ENCODE peak calls at places on chromosomes 11 and 22, in six cellular contexts. One of them, this sample, is unnamed.

GRCh38 chr11:114171257-114172054 is 111.9 kb downstream of the ZBTB16 start:
- DNase-seq in spleen: peak
- DNase-seq in A673: no peak
- DNase-seq in PC-3: no peak
- DNase-seq in transverse colon: peak
- DNase-seq in psoas muscle: peak
- DNase-seq in this sample: no peak

GRCh38 chr11:8258771-8259170 is 4.9 kb downstream of the LMO1 start:
- DNase-seq in PC-3: peak
- DNase-seq in A673: no peak
- DNase-seq in transverse colon: no peak
- DNase-seq in psoas muscle: no peak
- DNase-seq in spleen: peak
- DNase-seq in this sample: no peak

GRCh38 chr22:25402160-25402500 is 162.3 kb upstream of the GRK3 start:
- DNase-seq in psoas muscle: no peak
- DNase-seq in spleen: no peak
- DNase-seq in transverse colon: no peak
- DNase-seq in A673: no peak
- DNase-seq in PC-3: no peak
- DNase-seq in this sample: no peak

GRCh38 chr11:128476729-128477128 is 110.6 kb downstream of the ETS1 start:
- DNase-seq in psoas muscle: no peak
- DNase-seq in A673: no peak
- DNase-seq in transverse colon: no peak
- DNase-seq in PC-3: no peak
- DNase-seq in spleen: no peak
- DNase-seq in this sample: no peak

GRCh38 chr11:35784699-35785098 is 122.1 kb downstream of the TRIM44 start:
- DNase-seq in A673: no peak
- DNase-seq in transverse colon: no peak
- DNase-seq in PC-3: no peak
- DNase-seq in psoas muscle: no peak
- DNase-seq in spleen: no peak
- DNase-seq in this sample: no peak

GRCh38 chr11:116610190-116610589 is 162.6 kb downstream of the BUD13 start:
- DNase-seq in spleen: no peak
- DNase-seq in transverse colon: no peak
- DNase-seq in A673: no peak
- DNase-seq in PC-3: no peak
- DNase-seq in psoas muscle: no peak
- DNase-seq in this sample: no peak

GRCh38 chr11:119421941-119422504 is 949 bp downstream of the THY1 start:
- DNase-seq in A673: peak
- DNase-seq in PC-3: no peak
- DNase-seq in transverse colon: no peak
- DNase-seq in spleen: no peak
- DNase-seq in psoas muscle: no peak
- DNase-seq in this sample: no peak

GRCh38 chr22:42621505-42622002 is 6.9 kb upstream of the POLDIP3 start:
- DNase-seq in psoas muscle: peak
- DNase-seq in A673: peak
- DNase-seq in PC-3: peak
- DNase-seq in spleen: peak
- DNase-seq in transverse colon: peak
- DNase-seq in this sample: no peak

GRCh38 chr11:131851951-131852350 is 481.5 kb downstream of the NTM start:
- DNase-seq in spleen: no peak
- DNase-seq in psoas muscle: no peak
- DNase-seq in PC-3: no peak
- DNase-seq in transverse colon: no peak
- DNase-seq in A673: no peak
- DNase-seq in this sample: no peak

GRCh38 chr11:19962053-19962794 is 198.1 kb downstream of the DBX1 start:
- DNase-seq in spleen: no peak
- DNase-seq in transverse colon: no peak
- DNase-seq in psoas muscle: no peak
- DNase-seq in PC-3: no peak
- DNase-seq in A673: no peak
- DNase-seq in this sample: no peak

GRCh38 chr11:17917556-17917955 is 95.3 kb downstream of the SERGEF start:
- DNase-seq in transverse colon: no peak
- DNase-seq in spleen: no peak
- DNase-seq in psoas muscle: no peak
- DNase-seq in A673: no peak
- DNase-seq in PC-3: no peak
- DNase-seq in this sample: no peak

GRCh38 chr11:78654071-78654470 is 79.4 kb upstream of the NARS2 start:
- DNase-seq in spleen: no peak
- DNase-seq in PC-3: no peak
- DNase-seq in A673: no peak
- DNase-seq in transverse colon: no peak
- DNase-seq in psoas muscle: no peak
- DNase-seq in this sample: no peak

GRCh38 chr11:112795896-112796686 is 165.1 kb upstream of the NCAM1 start:
- DNase-seq in PC-3: no peak
- DNase-seq in spleen: no peak
- DNase-seq in A673: no peak
- DNase-seq in psoas muscle: no peak
- DNase-seq in transverse colon: no peak
- DNase-seq in this sample: no peak

GRCh38 chr11:64643927-64644326 is 52.9 kb downstream of the SLC22A12 start:
- DNase-seq in transverse colon: no peak
- DNase-seq in psoas muscle: no peak
- DNase-seq in spleen: no peak
- DNase-seq in PC-3: no peak
- DNase-seq in A673: no peak
- DNase-seq in this sample: no peak

GRCh38 chr11:11860103-11860979 is 18.6 kb downstream of the USP47 start:
- DNase-seq in spleen: no peak
- DNase-seq in A673: no peak
- DNase-seq in transverse colon: no peak
- DNase-seq in psoas muscle: no peak
- DNase-seq in PC-3: peak
- DNase-seq in this sample: no peak

GRCh38 chr11:86069408-86070086 is 663 bp upstream of the PICALM start:
- DNase-seq in transverse colon: peak
- DNase-seq in spleen: no peak
- DNase-seq in PC-3: peak
- DNase-seq in psoas muscle: no peak
- DNase-seq in A673: peak
- DNase-seq in this sample: no peak

GRCh38 chr11:62883677-62884076 is 3.0 kb downstream of the SLC3A2 start:
- DNase-seq in PC-3: no peak
- DNase-seq in transverse colon: no peak
- DNase-seq in spleen: no peak
- DNase-seq in A673: no peak
- DNase-seq in psoas muscle: no peak
- DNase-seq in this sample: no peak

GRCh38 chr11:122910775-122911174 is 28.2 kb downstream of the JHY start:
- DNase-seq in spleen: no peak
- DNase-seq in A673: peak
- DNase-seq in transverse colon: no peak
- DNase-seq in PC-3: peak
- DNase-seq in psoas muscle: no peak
- DNase-seq in this sample: no peak

GRCh38 chr22:18136563-18137320 is 13.2 kb upstream of the USP18 start:
- DNase-seq in PC-3: no peak
- DNase-seq in psoas muscle: no peak
- DNase-seq in A673: no peak
- DNase-seq in spleen: no peak
- DNase-seq in transverse colon: no peak
- DNase-seq in this sample: no peak

GRCh38 chr11:92357344-92357743 is 132.7 kb downstream of the FAT3 start:
- DNase-seq in spleen: no peak
- DNase-seq in PC-3: peak
- DNase-seq in psoas muscle: no peak
- DNase-seq in transverse colon: no peak
- DNase-seq in A673: no peak
- DNase-seq in this sample: no peak

GRCh38 chr22:37258810-37259472 is 14.9 kb upstream of the RAC2 start:
- DNase-seq in PC-3: no peak
- DNase-seq in psoas muscle: no peak
- DNase-seq in spleen: peak
- DNase-seq in A673: peak
- DNase-seq in transverse colon: no peak
- DNase-seq in this sample: no peak
- H3K4me3 ChIP-seq in PC-3: no peak
- H3K4me3 ChIP-seq in psoas muscle: no peak
- H3K4me3 ChIP-seq in spleen: no peak
- H3K4me3 ChIP-seq in A673: no peak
- H3K4me3 ChIP-seq in transverse colon: no peak
- H3K4me3 ChIP-seq in this sample: no peak

GRCh38 chr11:554824-555499 is 5.6 kb downstream of the LMNTD2 start:
- DNase-seq in A673: peak
- DNase-seq in psoas muscle: peak
- DNase-seq in spleen: peak
- DNase-seq in transverse colon: peak
- DNase-seq in PC-3: peak
- DNase-seq in this sample: no peak
- TF ChIP-seq CTCF in A673: peak
- TF ChIP-seq CTCF in psoas muscle: peak
- TF ChIP-seq CTCF in spleen: peak
- TF ChIP-seq CTCF in transverse colon: peak
- TF ChIP-seq CTCF in PC-3: peak
- TF ChIP-seq CTCF in this sample: peak

GRCh38 chr11:82907376-82907775 is 5.8 kb downstream of the DDIAS start:
- DNase-seq in A673: no peak
- DNase-seq in PC-3: no peak
- DNase-seq in transverse colon: no peak
- DNase-seq in spleen: no peak
- DNase-seq in psoas muscle: no peak
- DNase-seq in this sample: no peak
- H3K27ac ChIP-seq in A673: peak
- H3K27ac ChIP-seq in PC-3: no peak
- H3K27ac ChIP-seq in transverse colon: no peak
- H3K27ac ChIP-seq in spleen: peak
- H3K27ac ChIP-seq in psoas muscle: no peak
- H3K27ac ChIP-seq in this sample: no peak

DNA sequence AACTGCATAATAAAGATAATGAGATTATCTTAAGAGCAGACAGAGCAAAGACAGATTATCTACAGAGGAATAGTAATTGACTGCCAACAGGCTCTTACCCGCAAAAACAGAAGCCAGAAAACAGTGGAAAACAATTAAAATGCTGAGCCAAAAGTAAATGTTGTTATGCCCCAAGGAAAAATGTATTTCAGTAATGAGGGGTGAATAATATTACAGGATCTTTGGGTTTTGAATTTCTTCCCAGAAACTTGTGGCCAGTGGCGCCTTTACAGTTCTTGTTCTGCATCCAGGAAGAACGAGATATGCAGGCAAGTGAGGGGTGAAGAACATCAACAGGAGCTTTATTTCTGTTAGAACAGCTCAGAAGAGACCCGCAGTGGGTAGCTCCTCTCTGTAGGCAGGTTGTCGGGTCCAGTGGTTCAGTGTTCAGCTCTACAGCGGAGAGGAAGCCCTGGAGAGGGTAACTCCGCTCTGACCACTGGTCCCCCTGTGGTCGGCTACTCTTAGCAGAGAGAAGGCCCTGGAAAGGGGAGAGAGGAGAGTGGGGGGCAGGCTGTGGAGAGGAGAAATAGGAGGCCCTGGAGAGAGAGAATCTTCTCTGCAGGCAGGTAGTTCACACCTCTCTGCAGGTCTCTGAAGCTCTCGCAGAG is 51.8 kb upstream of the SC5D start:
- DNase-seq in psoas muscle: no peak
- DNase-seq in PC-3: no peak
- DNase-seq in A673: peak
- DNase-seq in transverse colon: no peak
- DNase-seq in spleen: no peak
- DNase-seq in this sample: no peak
- H3K4me3 ChIP-seq in psoas muscle: no peak
- H3K4me3 ChIP-seq in PC-3: no peak
- H3K4me3 ChIP-seq in A673: no peak
- H3K4me3 ChIP-seq in transverse colon: no peak
- H3K4me3 ChIP-seq in spleen: no peak
- H3K4me3 ChIP-seq in this sample: no peak

GRCh38 chr22:30821381-30821780 is 126.7 kb downstream of the OSBP2 start:
- DNase-seq in transverse colon: no peak
- DNase-seq in PC-3: no peak
- DNase-seq in psoas muscle: no peak
- DNase-seq in spleen: no peak
- DNase-seq in A673: no peak
- DNase-seq in this sample: no peak

GRCh38 chr22:30821863-30822215 is 127.2 kb downstream of the OSBP2 start:
- DNase-seq in spleen: no peak
- DNase-seq in transverse colon: no peak
- DNase-seq in psoas muscle: no peak
- DNase-seq in PC-3: no peak
- DNase-seq in A673: no peak
- DNase-seq in this sample: no peak

GRCh38 chr22:30813936-30814335 is 119.3 kb downstream of the OSBP2 start:
- DNase-seq in A673: no peak
- DNase-seq in PC-3: no peak
- DNase-seq in transverse colon: no peak
- DNase-seq in spleen: no peak
- DNase-seq in psoas muscle: no peak
- DNase-seq in this sample: no peak

GRCh38 chr22:30816413-30816812 is 121.7 kb downstream of the OSBP2 start:
- DNase-seq in transverse colon: no peak
- DNase-seq in PC-3: no peak
- DNase-seq in psoas muscle: no peak
- DNase-seq in spleen: no peak
- DNase-seq in A673: no peak
- DNase-seq in this sample: no peak
- TF ChIP-seq CTCF in transverse colon: no peak
- TF ChIP-seq CTCF in PC-3: peak
- TF ChIP-seq CTCF in psoas muscle: peak
- TF ChIP-seq CTCF in spleen: no peak
- TF ChIP-seq CTCF in A673: no peak
- TF ChIP-seq CTCF in this sample: no peak

DNA sequence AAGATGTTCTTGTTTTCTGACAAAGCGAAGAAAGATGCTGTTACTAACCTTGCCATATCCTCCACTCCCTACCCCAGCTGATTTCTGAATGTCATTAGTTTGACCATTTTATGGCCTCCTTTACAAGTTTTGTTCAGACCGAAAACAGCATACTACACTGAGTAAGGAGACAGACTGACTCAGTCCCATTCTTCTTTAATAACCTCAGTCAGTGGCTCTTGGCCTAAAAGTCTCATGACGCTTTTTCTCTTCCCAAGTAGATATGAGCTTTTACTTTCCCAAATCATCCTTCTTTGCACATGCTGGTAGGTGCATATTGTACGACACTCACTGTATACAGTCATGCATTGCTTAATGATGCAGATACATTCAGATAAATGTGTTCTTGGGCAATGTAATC is 8.0 kb upstream of the FIBIN start:
- DNase-seq in A673: no peak
- DNase-seq in PC-3: no peak
- DNase-seq in transverse colon: no peak
- DNase-seq in spleen: no peak
- DNase-seq in psoas muscle: no peak
- DNase-seq in this sample: no peak
- H3K27ac ChIP-seq in A673: no peak
- H3K27ac ChIP-seq in PC-3: no peak
- H3K27ac ChIP-seq in transverse colon: no peak
- H3K27ac ChIP-seq in spleen: no peak
- H3K27ac ChIP-seq in psoas muscle: no peak
- H3K27ac ChIP-seq in this sample: no peak

DNA sequence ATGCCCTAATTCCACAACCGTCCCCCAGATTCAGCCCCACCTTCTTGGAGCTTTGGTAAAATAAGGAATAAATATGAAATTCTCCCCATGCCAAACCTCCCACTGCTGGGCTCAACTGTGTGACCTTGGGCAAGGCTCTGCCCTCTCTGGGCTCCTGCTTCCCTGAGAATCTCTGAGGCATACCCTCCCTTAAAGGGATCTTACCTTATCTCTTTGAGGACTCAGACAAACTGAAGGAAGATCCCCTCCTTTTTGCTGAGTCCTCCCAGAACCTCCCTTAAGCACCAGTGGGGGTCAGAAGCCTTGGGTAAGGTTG is 2.7 kb downstream of the CD248 start:
- DNase-seq in A673: no peak
- DNase-seq in PC-3: no peak
- DNase-seq in transverse colon: no peak
- DNase-seq in spleen: no peak
- DNase-seq in psoas muscle: no peak
- DNase-seq in this sample: no peak
- H3K4me3 ChIP-seq in A673: peak
- H3K4me3 ChIP-seq in PC-3: no peak
- H3K4me3 ChIP-seq in transverse colon: no peak
- H3K4me3 ChIP-seq in spleen: no peak
- H3K4me3 ChIP-seq in psoas muscle: peak
- H3K4me3 ChIP-seq in this sample: no peak

This sample was measured in dorsolateral prefrontal cortex.